ENCODE peak calls at places on chromosome 21, in nine cellular contexts. E is left cardiac atrium; Q is stimulated activated CD8-positive, alpha-beta memory T cell treated with anti-CD3 and anti-CD28 coated beads, Interleukin-15, amount 100 ng/mL, for 4 hours; M is NT2/D1; I is HCT116; T is MV-4-11; B is pulmonary artery endothelial cell; P is A673; K is GM13977. F is an unnamed sample.
A peak's percentile ranks its signal among the peaks of the same experiment; 100 is the strongest.

GRCh38 chr21:27201197-27201596 is 234.3 kb upstream of the ADAMTS5 start:
- DNase-seq in E (no peak), Q (no peak), M (no peak), I (no peak), T (no peak), B (no peak), P (no peak), K (no peak), F (peak; percentile 16)

GRCh38 chr21:17834639-17835354 is 15.6 kb upstream of the C21orf91 start:
- DNase-seq in E (no peak), Q (no peak), M (no peak), I (no peak), T (peak; percentile 43), B (no peak), P (no peak), K (no peak), F (no peak)

GRCh38 chr21:38839683-38840286 is 34.1 kb downstream of the ETS2 start:
- DNase-seq in E (no peak), Q (no peak), M (no peak), I (peak; percentile 21), T (peak; percentile 63), B (no peak), P (no peak), K (no peak), F (peak; percentile 94)

GRCh38 chr21:17903029-17903806 is 84.1 kb upstream of the C21orf91 start:
- DNase-seq in E (no peak), Q (no peak), M (no peak), I (no peak), T (peak; percentile 3), B (no peak), P (peak; percentile 50), K (peak; percentile 45), F (no peak)

GRCh38 chr21:38830667-38831525 is 25.2 kb downstream of the ETS2 start:
- DNase-seq in E (no peak), Q (no peak), M (no peak), I (no peak), T (no peak), B (no peak), P (no peak), K (peak; percentile 62), F (no peak)

GRCh38 chr21:45154511-45155508 is 80.4 kb downstream of the ADARB1 start:
- DNase-seq in E (no peak), Q (no peak), M (peak; percentile 57), I (no peak), T (peak; percentile 28), B (no peak), P (peak; percentile 60), K (no peak), F (peak; percentile 95)

GRCh38 chr21:44434936-44435635 is 20.2 kb upstream of the LRRC3 start:
- DNase-seq in E (no peak), Q (no peak), M (no peak), I (no peak), T (no peak), B (no peak), P (no peak), K (no peak), F (no peak)

GRCh38 chr21:45299864-45300785 is 12.4 kb upstream of the POFUT2 start:
- DNase-seq in E (peak; percentile 25), Q (no peak), M (no peak), I (no peak), T (no peak), B (no peak), P (no peak), K (no peak), F (peak; percentile 92)

GRCh38 chr21:32463889-32464300 is 51.4 kb downstream of the EVA1C start:
- DNase-seq in E (no peak), Q (no peak), M (no peak), I (peak; percentile 85), T (no peak), B (peak; percentile 88), P (peak; percentile 81), K (no peak), F (peak; percentile 93)

GRCh38 chr21:25974937-25975336 is 195.6 kb downstream of the APP start:
- DNase-seq in E (peak; percentile 29), Q (no peak), M (no peak), I (no peak), T (no peak), B (no peak), P (no peak), K (no peak), F (no peak)

GRCh38 chr21:34886554-34887385 is 162.3 kb downstream of the RUNX1 start:
- DNase-seq in E (peak; percentile 39), Q (no peak), M (no peak), I (no peak), T (no peak), B (no peak), P (no peak), K (peak; percentile 40), F (no peak)

GRCh38 chr21:34027727-34028461 is 45.5 kb upstream of the MRPS6 start:
- DNase-seq in E (no peak), Q (no peak), M (no peak), I (no peak), T (no peak), B (no peak), P (peak; percentile 35), K (no peak), F (peak; percentile 11)

GRCh38 chr21:46183910-46184624 is at the start of gene SPATC1L:
- DNase-seq in E (peak; percentile 79), Q (peak; percentile 17), M (peak; percentile 76), I (no peak), T (no peak), B (peak; percentile 27), P (peak; percentile 79), K (peak; percentile 83), F (peak; percentile 61)

GRCh38 chr21:46226920-46227599 is 1.5 kb downstream of the LSS start:
- DNase-seq in E (no peak), Q (no peak), M (no peak), I (no peak), T (no peak), B (no peak), P (peak; percentile 39), K (peak; percentile 63), F (peak; percentile 16)

GRCh38 chr21:43658769-43659135 is 536 bp downstream of the HSF2BP start:
- DNase-seq in E (no peak), Q (no peak), M (no peak), I (no peak), T (no peak), B (no peak), P (no peak), K (no peak), F (no peak)

GRCh38 chr21:35398366-35398982 is 349.4 kb upstream of the RUNX1 start:
- DNase-seq in E (no peak), Q (no peak), M (no peak), I (no peak), T (no peak), B (no peak), P (no peak), K (no peak), F (no peak)

GRCh38 chr21:30153697-30154340 is 12.8 kb downstream of the CLDN17 start:
- DNase-seq in E (no peak), Q (no peak), M (no peak), I (no peak), T (no peak), B (no peak), P (no peak), K (no peak), F (no peak)

GRCh38 chr21:40276001-40276400 is 408.8 kb downstream of the PCP4 start:
- DNase-seq in E (no peak), Q (no peak), M (no peak), I (no peak), T (no peak), B (no peak), P (no peak), K (no peak), F (no peak)

GRCh38 chr21:41167348-41168342 is at the start of gene BACE2:
- DNase-seq in E (peak; percentile 90), Q (no peak), M (peak; percentile 81), I (no peak), T (peak; percentile 42), B (no peak), P (peak; percentile 57), K (peak; percentile 80), F (peak; percentile 33)

GRCh38 chr21:26061437-26061836 is 109.1 kb downstream of the APP start:
- DNase-seq in E (no peak), Q (no peak), M (no peak), I (no peak), T (no peak), B (no peak), P (no peak), K (no peak), F (no peak)

GRCh38 chr21:44299085-44299457 is 782 bp upstream of the PFKL start:
- DNase-seq in E (no peak), Q (no peak), M (no peak), I (no peak), T (no peak), B (no peak), P (peak; percentile 30), K (no peak), F (no peak)

GRCh38 chr21:32411366-32412161 is 942 bp upstream of the EVA1C start:
- DNase-seq in E (peak; percentile 96), Q (peak; percentile 32), M (no peak), I (no peak), T (no peak), B (no peak), P (peak; percentile 76), K (no peak), F (no peak)

GRCh38 chr21:16280731-16281130 is 550.9 kb downstream of the USP25 start:
- DNase-seq in E (no peak), Q (no peak), M (no peak), I (no peak), T (no peak), B (no peak), P (no peak), K (no peak), F (peak; percentile 34)

GRCh38 chr21:41956926-41957729 is 3.3 kb upstream of the C2CD2 start:
- DNase-seq in E (no peak), Q (no peak), M (no peak), I (no peak), T (peak; percentile 66), B (no peak), P (peak; percentile 38), K (no peak), F (peak; percentile 69)

GRCh38 chr21:45336535-45336810 is 48.8 kb upstream of the POFUT2 start:
- DNase-seq in E (peak; percentile 3), Q (no peak), M (no peak), I (no peak), T (no peak), B (no peak), P (no peak), K (no peak), F (no peak)

GRCh38 chr21:37986751-37987399 is 70.6 kb upstream of the KCNJ6 start:
- DNase-seq in E (no peak), Q (no peak), M (no peak), I (no peak), T (no peak), B (no peak), P (no peak), K (no peak), F (no peak)

GRCh38 chr21:38468989-38469388 is 29.3 kb downstream of the ERG start:
- DNase-seq in E (no peak), Q (no peak), M (no peak), I (no peak), T (no peak), B (no peak), P (no peak), K (no peak), F (no peak)

GRCh38 chr21:16644690-16645089 is 868.2 kb upstream of the CXADR start:
- DNase-seq in E (no peak), Q (no peak), M (no peak), I (no peak), T (no peak), B (no peak), P (no peak), K (no peak), F (no peak)

GRCh38 chr21:41869771-41870170 is 9.4 kb downstream of the PRDM15 start:
- DNase-seq in E (no peak), Q (no peak), M (no peak), I (no peak), T (no peak), B (no peak), P (no peak), K (no peak), F (no peak)